ENCODE peak calls at places on chromosomes 5 and 9, in eight cellular contexts. S is lower lobe of right lung, K is esophagus muscularis mucosa, X is AG10803, V is GM06990, O is ascending aorta, I is fibroblast of lung, M is fibroblast of mammary gland. A is an unnamed sample.

GRCh38 chr5:59621477-59621876 is 272.0 kb downstream of the PDE4D start:
- DNase-seq in S (no peak), K (no peak), X (peak; percentile 31), V (no peak), O (no peak), I (no peak), M (no peak), A (no peak)

GRCh38 chr9:14769235-14769580 is 46.7 kb upstream of the CER1 start:
- DNase-seq in S (no peak), K (no peak), X (peak; percentile 15), V (no peak), O (no peak), I (peak; percentile 33), M (peak; percentile 42), A (no peak)

GRCh38 chr9:21837501-21837900 is 35.1 kb downstream of the MTAP start:
- DNase-seq in S (no peak), K (no peak), X (no peak), V (no peak), O (no peak), I (no peak), M (no peak), A (no peak)

GRCh38 chr5:172490739-172491461 is 36.6 kb upstream of the SH3PXD2B start:
- DNase-seq in S (no peak), K (no peak), X (no peak), V (no peak), O (peak; percentile 46), I (no peak), M (no peak), A (no peak)

GRCh38 chr5:132754947-132755346 is 7.7 kb downstream of the CCNI2 start:
- DNase-seq in S (no peak), K (no peak), X (peak; percentile 41), V (no peak), O (no peak), I (peak; percentile 59), M (peak; percentile 37), A (no peak)

GRCh38 chr9:38380230-38380871 is 12.2 kb upstream of the ALDH1B1 start:
- DNase-seq in S (no peak), K (no peak), X (no peak), V (no peak), O (peak; percentile 57), I (no peak), M (no peak), A (no peak)

GRCh38 chr5:156427315-156427714 is 100.4 kb downstream of the SGCD start:
- DNase-seq in S (no peak), K (no peak), X (no peak), V (no peak), O (no peak), I (no peak), M (no peak), A (no peak)

GRCh38 chr9:92468206-92468605 is 14.1 kb downstream of the ASPN start:
- DNase-seq in S (no peak), K (no peak), X (peak; percentile 67), V (no peak), O (no peak), I (no peak), M (peak; percentile 77), A (no peak)

GRCh38 chr5:555058-555623 is 30.9 kb upstream of the SLC9A3 start:
- DNase-seq in S (no peak), K (no peak), X (no peak), V (no peak), O (no peak), I (no peak), M (no peak), A (no peak)

GRCh38 chr5:155870636-155871035 is 456.3 kb upstream of the SGCD start:
- DNase-seq in S (no peak), K (no peak), X (no peak), V (no peak), O (no peak), I (no peak), M (no peak), A (no peak)

GRCh38 chr9:74666625-74667316 is 169.6 kb downstream of the RORB start:
- DNase-seq in S (no peak), K (no peak), X (no peak), V (no peak), O (no peak), I (peak; percentile 96), M (peak; percentile 92), A (no peak)

DNA sequence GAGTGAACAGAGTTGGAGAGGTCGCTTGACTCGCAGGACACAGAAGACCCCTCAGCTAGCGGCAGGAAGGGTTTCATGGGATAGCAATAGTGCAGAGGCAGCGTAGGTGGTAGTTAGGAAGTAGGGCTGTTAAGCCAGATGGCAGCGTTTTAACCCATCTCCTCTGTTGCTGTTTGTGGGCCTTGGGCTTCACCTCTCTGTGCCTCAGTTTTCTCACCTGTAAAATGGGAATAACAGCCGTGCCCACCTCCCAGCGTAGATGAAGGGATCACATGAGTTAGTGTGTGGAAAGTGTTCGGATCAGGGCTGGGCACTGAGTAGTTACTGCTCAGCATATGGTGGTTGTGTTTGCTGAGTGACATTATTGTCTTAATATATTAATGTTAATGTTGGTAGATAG is 1.9 kb downstream of the ZNF354B start:
- DNase-seq in S (no peak), K (no peak), X (no peak), V (no peak), O (no peak), I (no peak), M (no peak), A (no peak)
- H3K4me3 ChIP-seq in S (no peak overlapping the region), K (no peak overlapping the region), X (peak overlapping the region; percentile 39), V (no peak overlapping the region), O (no peak overlapping the region), I (no peak overlapping the region), M (no peak overlapping the region), A (peak overlapping the region; percentile 97)

GRCh38 chr9:115595951-115596742 is 478.2 kb upstream of the TNC start:
- DNase-seq in S (no peak), K (no peak), X (peak; percentile 98), V (no peak), O (no peak), I (peak; percentile 59), M (peak; percentile 97), A (no peak)
- H3K4me3 ChIP-seq in S (no peak overlapping the region), K (no peak overlapping the region), X (peak overlapping the region; percentile 61), V (no peak overlapping the region), O (no peak overlapping the region), I (no peak overlapping the region), M (peak overlapping the region; percentile 57), A (no peak overlapping the region)

GRCh38 chr9:114691956-114692295 is 9.9 kb upstream of the TEX48 start:
- DNase-seq in S (no peak), K (no peak), X (no peak), V (no peak), O (no peak), I (no peak), M (no peak), A (no peak)
- H3K4me3 ChIP-seq in S (no peak overlapping the region), K (no peak overlapping the region), X (no peak overlapping the region), V (no peak overlapping the region), O (no peak overlapping the region), I (no peak overlapping the region), M (no peak overlapping the region), A (no peak overlapping the region)

GRCh38 chr5:177116631-177117373 is 16.8 kb upstream of the NSD1 start:
- DNase-seq in S (peak; percentile 92), K (peak; percentile 97), X (peak; percentile 83), V (no peak), O (peak; percentile 92), I (peak; percentile 81), M (peak; percentile 80), A (peak; percentile 90)
- H3K4me3 ChIP-seq in S (peak overlapping the region; percentile 41), K (peak overlapping the region; percentile 44), X (peak overlapping the region; percentile 36), V (no peak overlapping the region), O (peak overlapping the region; percentile 27), I (no peak overlapping the region), M (no peak overlapping the region), A (peak overlapping the region; percentile 59)

GRCh38 chr9:28970241-28970654 is 1397.0 kb upstream of the C9orf72 start:
- DNase-seq in S (no peak), K (no peak), X (no peak), V (no peak), O (no peak), I (no peak), M (no peak), A (no peak)
- H3K4me3 ChIP-seq in S (no peak overlapping the region), K (no peak overlapping the region), X (no peak overlapping the region), V (no peak overlapping the region), O (no peak overlapping the region), I (no peak overlapping the region), M (no peak overlapping the region), A (no peak overlapping the region)

A was measured in left ventricle myocardium inferior.